ENCODE peak calls at places on chromosomes 3 and 15, in four cellular contexts. K, Q, I and D are unnamed samples.

GRCh38 chr15:48020166-48020565 is 100.6 kb upstream of the SLC24A5 start:
- DNase-seq in K (no peak), Q (no peak), I (peak; percentile 16), D (no peak)

GRCh38 chr15:28975766-28976179 is 90.0 kb downstream of the APBA2 start:
- DNase-seq in K (peak; percentile 79), Q (peak; percentile 43), I (no peak), D (no peak)

GRCh38 chr15:46365612-46366011 is 730.8 kb downstream of the SQOR start:
- DNase-seq in K (no peak), Q (no peak), I (no peak), D (no peak)

GRCh38 chr3:120682095-120682681 is at the start of gene HGD:
- DNase-seq in K (no peak), Q (no peak), I (no peak), D (no peak)

GRCh38 chr15:81288040-81288439 is 35.9 kb downstream of the STARD5 start:
- DNase-seq in K (no peak), Q (no peak), I (no peak), D (no peak)

GRCh38 chr3:176214758-176215157 is 982.5 kb downstream of the TBL1XR1 start:
- DNase-seq in K (no peak), Q (no peak), I (no peak), D (no peak)

GRCh38 chr3:27639271-27639670 is 82.9 kb downstream of the EOMES start:
- DNase-seq in K (no peak), Q (no peak), I (no peak), D (peak; percentile 74)

GRCh38 chr3:172512363-172512762 is 10.9 kb downstream of the TNFSF10 start:
- DNase-seq in K (peak; percentile 63), Q (no peak), I (peak; percentile 55), D (peak; percentile 99)

GRCh38 chr15:85689729-85690128 is 105.0 kb downstream of the KLHL25 start:
- DNase-seq in K (no peak), Q (no peak), I (peak; percentile 84), D (peak; percentile 43)

GRCh38 chr3:124658270-124658669 is 72.0 kb upstream of the UMPS start:
- DNase-seq in K (no peak), Q (no peak), I (no peak), D (no peak)

GRCh38 chr3:45943207-45943846 is at the start of gene CXCR6:
- DNase-seq in K (no peak), Q (no peak), I (no peak), D (no peak)

GRCh38 chr3:43766672-43767465 is 76.1 kb downstream of the ABHD5 start:
- DNase-seq in K (peak; percentile 29), Q (no peak), I (no peak), D (no peak)

GRCh38 chr15:64112904-64113303 is 17.1 kb downstream of the SNX1 start:
- DNase-seq in K (no peak), Q (no peak), I (no peak), D (peak; percentile 49)

GRCh38 chr3:113769551-113769950 is 22.7 kb downstream of the ATP6V1A start:
- DNase-seq in K (no peak), Q (no peak), I (no peak), D (no peak)

GRCh38 chr3:37183375-37183831 is 9.0 kb upstream of the LRRFIP2 start:
- DNase-seq in K (no peak), Q (no peak), I (no peak), D (no peak)

GRCh38 chr15:51982013-51982769 is 10.6 kb upstream of the LEO1 start:
- DNase-seq in K (peak; percentile 67), Q (peak; percentile 37), I (peak; percentile 92), D (peak; percentile 81)

GRCh38 chr3:43152649-43153048 is 46.8 kb upstream of the POMGNT2 start:
- DNase-seq in K (no peak), Q (no peak), I (no peak), D (no peak)

GRCh38 chr3:163368168-163368567 is 1710.1 kb downstream of the SI start:
- DNase-seq in K (no peak), Q (no peak), I (no peak), D (no peak)

GRCh38 chr15:72758195-72758594 is 25.4 kb downstream of the ADPGK start:
- DNase-seq in K (no peak), Q (no peak), I (no peak), D (no peak)

GRCh38 chr3:149678365-149678948 is 20.6 kb upstream of the WWTR1 start:
- DNase-seq in K (no peak), Q (no peak), I (no peak), D (no peak)
- TF ChIP-seq POLR2AphosphoS5 in K (no peak), Q (no peak), I (no peak), D (no peak)

GRCh38 chr15:76058714-76059319 is 968 bp upstream of the TMEM266 start:
- DNase-seq in K (peak; percentile 35), Q (peak; percentile 23), I (peak; percentile 19), D (peak; percentile 56)
- TF ChIP-seq SPI1 in K (no peak), Q (no peak), I (no peak), D (no peak)

DNA sequence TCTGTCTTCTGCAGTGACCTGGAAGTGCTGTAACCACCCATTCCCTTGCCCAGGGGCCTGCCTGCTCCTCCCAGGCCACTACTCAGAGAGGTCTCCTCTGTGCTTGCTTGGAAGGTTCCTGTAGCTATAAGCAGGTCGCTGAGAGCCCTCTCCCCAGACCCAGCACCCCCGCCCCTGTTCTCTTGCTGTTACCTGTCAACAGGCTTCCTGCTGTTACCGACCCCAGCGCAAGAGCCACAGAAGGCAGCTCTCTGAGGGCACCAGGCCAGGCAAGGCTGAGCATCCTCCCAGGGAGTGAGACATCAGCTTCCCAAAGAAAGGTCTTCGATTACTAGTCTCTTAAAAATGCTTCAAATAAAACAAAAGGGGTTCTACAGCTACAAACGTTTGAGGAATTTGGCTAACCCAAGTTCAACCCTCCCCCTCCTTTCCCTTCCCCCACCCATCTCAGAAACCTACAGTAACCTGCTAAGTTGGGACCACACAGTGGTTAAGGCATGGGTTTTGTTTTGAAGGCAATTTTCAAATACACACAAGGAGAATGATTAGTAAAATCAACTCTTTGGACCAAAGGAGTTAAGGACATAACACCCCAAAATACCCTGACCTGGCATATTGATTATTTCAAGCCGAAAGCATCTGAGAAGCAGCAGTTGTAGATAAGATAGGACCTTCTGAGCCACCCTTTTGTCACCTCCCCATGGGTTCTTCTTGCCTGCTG is 74.9 kb upstream of the MFGE8 start:
- DNase-seq in K (peak; percentile 70), Q (no peak), I (no peak), D (no peak)
- TF ChIP-seq POLR2AphosphoS5 in K (peak; percentile 29), Q (no peak), I (no peak), D (no peak)

DNA sequence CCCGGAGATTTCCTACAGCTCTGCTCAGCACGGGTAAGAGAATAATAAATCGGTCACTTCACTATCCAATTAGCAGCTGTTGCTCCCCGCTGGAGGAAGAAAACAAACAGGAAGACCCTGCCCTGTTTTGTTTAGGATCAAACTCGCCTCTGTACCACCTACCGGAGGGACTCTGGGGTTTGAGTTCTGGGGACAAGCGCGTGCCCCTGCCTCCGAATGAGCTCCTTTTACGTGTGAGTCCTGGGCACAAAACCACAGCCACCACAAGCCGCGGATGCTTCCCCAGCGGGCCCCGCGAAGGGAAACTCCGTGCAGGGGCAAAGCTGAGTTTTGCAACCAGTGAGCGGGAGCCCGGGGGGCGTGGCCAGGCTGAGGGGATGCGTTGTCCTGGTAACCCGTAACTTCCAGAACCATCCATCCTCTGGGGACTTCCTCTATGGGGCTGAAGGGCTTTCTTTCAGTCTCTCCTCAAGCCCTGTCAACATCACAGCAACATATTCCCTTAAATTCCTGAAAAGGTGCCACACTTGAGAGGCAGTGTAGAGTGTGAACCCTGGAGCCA is 315.8 kb upstream of the PROK2 start:
- DNase-seq in K (peak; percentile 28), Q (peak; percentile 68), I (peak; percentile 77), D (peak; percentile 90)
- TF ChIP-seq SPI1 in K (peak; percentile 45), Q (peak; percentile 63), I (peak; percentile 58), D (peak; percentile 73)

DNA sequence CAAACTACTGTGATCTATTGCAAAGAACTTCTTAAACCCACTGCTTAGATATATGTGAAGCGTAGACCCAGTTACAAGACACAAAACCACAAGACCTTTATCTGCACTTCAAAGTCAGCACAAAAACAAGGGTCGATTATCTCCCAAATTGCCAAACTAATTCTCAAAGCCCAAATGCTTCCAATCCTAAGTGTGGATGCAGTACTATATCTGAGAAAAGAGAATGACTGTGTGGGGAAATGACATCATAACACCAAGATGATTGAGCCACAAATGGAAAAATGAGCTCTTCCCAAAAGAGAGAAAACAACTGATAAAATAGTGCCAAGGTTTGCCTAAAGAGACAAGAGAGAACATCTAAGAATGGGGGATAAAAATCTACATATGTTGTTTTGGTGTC is 86.2 kb downstream of the MEIS2 start:
- DNase-seq in K (no peak), Q (no peak), I (no peak), D (no peak)
- TF ChIP-seq POLR2AphosphoS5 in K (no peak), Q (no peak), I (no peak), D (no peak)

GRCh38 chr3:186339180-186339912 is 22.7 kb downstream of the DGKG start:
- DNase-seq in K (no peak), Q (no peak), I (no peak), D (no peak)

GRCh38 chr3:186342197-186342596 is 19.8 kb downstream of the DGKG start:
- DNase-seq in K (no peak), Q (no peak), I (no peak), D (peak; percentile 47)

DNA sequence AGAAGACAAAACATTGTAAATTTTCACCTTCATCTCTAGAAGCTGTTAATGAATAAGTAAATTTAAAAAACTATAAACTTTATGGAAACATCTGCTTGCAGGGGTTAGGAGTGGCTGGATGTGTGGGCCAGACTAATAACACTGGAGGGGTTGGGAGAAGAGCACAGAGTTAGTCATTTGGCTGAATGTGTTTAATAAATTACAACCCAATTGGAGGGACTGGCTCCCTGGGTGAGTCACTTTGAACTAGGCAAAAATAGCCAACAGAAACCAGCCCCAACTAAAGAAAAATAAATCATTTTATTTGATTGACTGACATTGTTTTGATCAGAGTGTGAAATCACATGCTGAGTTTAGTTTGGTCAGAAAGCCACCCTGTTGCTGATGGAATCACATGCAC is 21.8 kb downstream of the DGKG start:
- DNase-seq in K (no peak), Q (no peak), I (no peak), D (no peak)
- TF ChIP-seq SPI1 in K (no peak), Q (no peak), I (no peak), D (no peak)

DNA sequence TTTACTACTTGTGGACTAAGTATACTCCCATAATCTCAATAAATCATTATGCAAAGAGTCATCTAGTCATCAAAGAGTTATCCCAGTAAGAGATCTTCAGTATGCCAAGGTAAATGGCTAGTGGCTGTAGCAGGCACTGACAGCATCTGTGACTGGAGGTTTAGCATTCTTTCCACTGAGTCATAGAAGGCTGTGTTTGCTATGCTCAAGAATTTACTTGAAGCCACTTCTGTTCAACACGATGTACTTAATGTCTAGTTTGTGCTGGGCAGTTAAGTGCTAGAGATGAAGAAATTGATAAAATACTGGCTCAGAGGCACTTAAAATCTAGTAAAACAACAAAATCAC is 13.1 kb downstream of the ZBED2 start:
- DNase-seq in K (no peak), Q (no peak), I (no peak), D (no peak)
- TF ChIP-seq POLR2AphosphoS5 in K (no peak), Q (no peak), I (no peak), D (no peak)

GRCh38 chr3:105040026-105040622 is 326.6 kb upstream of the ALCAM start:
- DNase-seq in K (no peak), Q (no peak), I (no peak), D (no peak)
- TF ChIP-seq SPI1 in K (no peak), Q (no peak), I (no peak), D (no peak)